ENCODE peak calls at places on chromosomes 11 and 22, in nine cellular contexts. C, V, R, O, U, J, F, B and N are unnamed samples.

GRCh38 chr11:97463891-97464290 is 1074.1 kb downstream of the JRKL start:
- DNase-seq in C (no peak), V (no peak), R (no peak), O (no peak), U (no peak), J (no peak), F (no peak), B (no peak), N (no peak)

GRCh38 chr11:70729949-70730348 is 331.6 kb downstream of the CTTN start:
- DNase-seq in C (no peak), V (no peak), R (peak), O (no peak), U (no peak), J (no peak), F (no peak), B (no peak), N (no peak)

GRCh38 chr11:20754957-20755356 is 85.6 kb downstream of the NELL1 start:
- DNase-seq in C (no peak), V (no peak), R (peak), O (no peak), U (no peak), J (peak), F (no peak), B (no peak), N (peak)

GRCh38 chr22:43081968-43082367 is 7.2 kb downstream of the TTLL1 start:
- DNase-seq in C (no peak), V (no peak), R (no peak), O (no peak), U (no peak), J (no peak), F (no peak), B (no peak), N (no peak)

GRCh38 chr22:42863349-42863911 is 6.4 kb upstream of the ARFGAP3 start:
- DNase-seq in C (peak), V (peak), R (no peak), O (no peak), U (peak), J (no peak), F (peak), B (peak), N (no peak)

GRCh38 chr22:42283288-42284229 is 13.1 kb upstream of the TCF20 start:
- DNase-seq in C (no peak), V (no peak), R (no peak), O (no peak), U (no peak), J (no peak), F (peak), B (peak), N (no peak)

GRCh38 chr22:41983516-41983915 is 14.3 kb downstream of the SEPTIN3 start:
- DNase-seq in C (no peak), V (no peak), R (no peak), O (no peak), U (no peak), J (no peak), F (no peak), B (peak), N (no peak)

GRCh38 chr11:34205326-34206035 is 100.1 kb downstream of the NAT10 start:
- DNase-seq in C (no peak), V (no peak), R (no peak), O (no peak), U (no peak), J (no peak), F (no peak), B (no peak), N (no peak)

GRCh38 chr22:31084811-31085492 is 3.8 kb downstream of the SMTN start:
- DNase-seq in C (no peak), V (peak), R (no peak), O (peak), U (no peak), J (peak), F (peak), B (peak), N (no peak)

GRCh38 chr11:96366024-96366423 is 23.0 kb upstream of the MAML2 start:
- DNase-seq in C (no peak), V (no peak), R (no peak), O (no peak), U (no peak), J (no peak), F (no peak), B (no peak), N (no peak)

GRCh38 chr11:35947437-35947836 is 3.6 kb downstream of the LDLRAD3 start:
- DNase-seq in C (no peak), V (no peak), R (no peak), O (no peak), U (no peak), J (no peak), F (no peak), B (no peak), N (no peak)

GRCh38 chr11:78957481-78958245 is 383.0 kb upstream of the NARS2 start:
- DNase-seq in C (no peak), V (no peak), R (no peak), O (no peak), U (no peak), J (no peak), F (no peak), B (peak), N (no peak)

GRCh38 chr11:121892131-121892681 is 223.8 kb downstream of the BLID start:
- DNase-seq in C (peak), V (no peak), R (no peak), O (no peak), U (no peak), J (peak), F (no peak), B (peak), N (no peak)

GRCh38 chr22:19514831-19515565 is 9.2 kb downstream of the CLDN5 start:
- DNase-seq in C (no peak), V (peak), R (no peak), O (no peak), U (no peak), J (no peak), F (no peak), B (no peak), N (no peak)

GRCh38 chr11:119172513-119172912 is 4.0 kb downstream of the NLRX1 start:
- DNase-seq in C (no peak), V (no peak), R (no peak), O (no peak), U (no peak), J (no peak), F (peak), B (no peak), N (no peak)

GRCh38 chr22:20284471-20285086 is 16.5 kb upstream of the RTN4R start:
- DNase-seq in C (no peak), V (no peak), R (no peak), O (no peak), U (no peak), J (no peak), F (no peak), B (no peak), N (no peak)

GRCh38 chr11:77474509-77475070 is 696 bp upstream of the PAK1 start:
- DNase-seq in C (no peak), V (no peak), R (no peak), O (no peak), U (no peak), J (no peak), F (no peak), B (no peak), N (no peak)

GRCh38 chr11:101523193-101523592 is 60.6 kb downstream of the TRPC6 start:
- DNase-seq in C (no peak), V (no peak), R (no peak), O (no peak), U (no peak), J (no peak), F (no peak), B (no peak), N (no peak)

GRCh38 chr11:131418214-131418613 is 47.8 kb downstream of the NTM start:
- DNase-seq in C (no peak), V (no peak), R (no peak), O (no peak), U (no peak), J (no peak), F (no peak), B (no peak), N (no peak)

GRCh38 chr22:36184433-36185035 is 17.1 kb downstream of the APOL4 start:
- DNase-seq in C (no peak), V (no peak), R (no peak), O (no peak), U (no peak), J (no peak), F (no peak), B (peak), N (peak)

GRCh38 chr11:75626692-75627536 is 41.9 kb downstream of the MAP6 start:
- DNase-seq in C (no peak), V (no peak), R (no peak), O (no peak), U (no peak), J (no peak), F (no peak), B (no peak), N (no peak)

GRCh38 chr22:27461470-27461869 is 340.1 kb downstream of the MN1 start:
- DNase-seq in C (peak), V (no peak), R (no peak), O (no peak), U (no peak), J (peak), F (no peak), B (peak), N (peak)

GRCh38 chr22:42623301-42623751 is 8.6 kb upstream of the POLDIP3 start:
- DNase-seq in C (no peak), V (no peak), R (no peak), O (no peak), U (no peak), J (no peak), F (no peak), B (no peak), N (no peak)

GRCh38 chr11:19060629-19061028 is at the start of gene MRGPRX2:
- DNase-seq in C (no peak), V (no peak), R (no peak), O (no peak), U (no peak), J (no peak), F (peak), B (no peak), N (no peak)

GRCh38 chr22:41780714-41781507 is 19.6 kb upstream of the CCDC134 start:
- DNase-seq in C (no peak), V (no peak), R (no peak), O (peak), U (no peak), J (no peak), F (peak), B (peak), N (no peak)

GRCh38 chr11:8833568-8834275 is 77.3 kb upstream of the AKIP1 start:
- DNase-seq in C (no peak), V (peak), R (no peak), O (no peak), U (no peak), J (no peak), F (no peak), B (peak), N (no peak)

GRCh38 chr11:22808559-22809197 is 20.9 kb downstream of the SVIP start:
- DNase-seq in C (no peak), V (peak), R (no peak), O (no peak), U (no peak), J (no peak), F (no peak), B (no peak), N (no peak)

GRCh38 chr11:79174045-79175008 is 266.5 kb downstream of the TENM4 start:
- DNase-seq in C (no peak), V (peak), R (no peak), O (no peak), U (no peak), J (no peak), F (no peak), B (no peak), N (no peak)

GRCh38 chr11:32448232-32448631 is 12.9 kb upstream of the WT1 start:
- DNase-seq in C (no peak), V (peak), R (no peak), O (no peak), U (peak), J (no peak), F (no peak), B (no peak), N (no peak)

GRCh38 chr22:39617342-39617741 is 46.8 kb downstream of the CACNA1I start:
- DNase-seq in C (no peak), V (no peak), R (no peak), O (no peak), U (no peak), J (no peak), F (no peak), B (no peak), N (no peak)

GRCh38 chr11:12853652-12854296 is 155.3 kb upstream of the RASSF10 start:
- DNase-seq in C (no peak), V (no peak), R (no peak), O (no peak), U (no peak), J (no peak), F (no peak), B (no peak), N (no peak)

GRCh38 chr11:10604340-10604748 is 35.9 kb upstream of the LYVE1 start:
- DNase-seq in C (no peak), V (no peak), R (no peak), O (no peak), U (no peak), J (no peak), F (no peak), B (no peak), N (no peak)

GRCh38 chr11:114524122-114524521 is 35.6 kb downstream of the NXPE1 start:
- DNase-seq in C (no peak), V (no peak), R (no peak), O (no peak), U (no peak), J (no peak), F (peak), B (no peak), N (no peak)

GRCh38 chr11:35042265-35042664 is 96.7 kb upstream of the CD44 start:
- DNase-seq in C (no peak), V (no peak), R (no peak), O (no peak), U (no peak), J (no peak), F (no peak), B (no peak), N (no peak)